ENCODE peak calls at places on chromosome 19, in six cellular contexts. C is transverse colon, F is heart left ventricle, Y is esophagus squamous epithelium, W is tibial nerve, Q is IMR-90. U is an unnamed sample.
A peak's percentile ranks its signal among the peaks of the same experiment; 100 is the strongest.

GRCh38 chr19:47512183-47512947 is 2.5 kb downstream of the NAPA start:
- DNase-seq in Q (peak; percentile 52), Y (no peak), W (no peak), F (no peak), C (peak; percentile 77), U (no peak)

GRCh38 chr19:6414033-6414643 is 10.5 kb downstream of the KHSRP start:
- DNase-seq in C (no peak), W (no peak), Q (no peak), F (no peak), Y (no peak), U (no peak)

GRCh38 chr19:32895384-32895783 is 25.8 kb upstream of the SLC7A9 start:
- DNase-seq in W (no peak), Y (no peak), C (no peak), F (no peak), Q (no peak), U (no peak)

GRCh38 chr19:38247734-38248268 is 8.4 kb downstream of the PPP1R14A start:
- DNase-seq in Y (no peak), F (no peak), C (no peak), W (no peak), Q (no peak), U (no peak)

GRCh38 chr19:16421982-16422381 is 49.8 kb downstream of the EPS15L1 start:
- DNase-seq in C (no peak), W (no peak), F (no peak), Q (no peak), Y (no peak), U (no peak)

GRCh38 chr19:38267780-38268430 is 3.5 kb downstream of the SPINT2 start:
- DNase-seq in F (no peak), W (no peak), Y (no peak), Q (no peak), C (peak; percentile 51), U (no peak)

GRCh38 chr19:50835785-50836542 is 2.6 kb upstream of the KLK15 start:
- DNase-seq in Q (peak; percentile 45), W (peak; percentile 26), Y (no peak), F (peak; percentile 60), C (peak; percentile 89), U (no peak)

GRCh38 chr19:47110521-47111080 is 3.0 kb downstream of the ZC3H4 start:
- DNase-seq in Y (no peak), C (no peak), Q (no peak), F (no peak), W (no peak), U (no peak)

GRCh38 chr19:7355151-7355845 is 6.6 kb downstream of the ARHGEF18 start:
- DNase-seq in Y (no peak), W (no peak), F (no peak), Q (peak; percentile 59), C (peak; percentile 34), U (no peak)

GRCh38 chr19:8209965-8210659 is 942 bp downstream of the CERS4 start:
- DNase-seq in C (no peak), Q (no peak), F (no peak), Y (no peak), W (no peak), U (no peak)

GRCh38 chr19:37654118-37654517 is 1.1 kb downstream of the ZFP30 start:
- DNase-seq in Q (no peak), C (no peak), F (no peak), Y (no peak), W (no peak), U (no peak)

GRCh38 chr19:43735957-43736356 is 18.8 kb downstream of the SMG9 start:
- DNase-seq in W (no peak), Y (no peak), F (no peak), Q (peak; percentile 68), C (no peak), U (no peak)

GRCh38 chr19:18476507-18477041 is 38.6 kb upstream of the ISYNA1 start:
- DNase-seq in Y (no peak), C (no peak), Q (no peak), W (no peak), F (no peak), U (no peak)

GRCh38 chr19:11797491-11797890 is 832 bp upstream of the ZNF491 start:
- DNase-seq in Y (no peak), F (peak; percentile 87), C (peak; percentile 92), Q (peak; percentile 87), W (peak; percentile 60), U (no peak)

GRCh38 chr19:32339988-32340874 is 5.2 kb upstream of the ZNF507 start:
- DNase-seq in Y (no peak), F (peak; percentile 80), C (peak; percentile 65), W (peak; percentile 39), Q (peak; percentile 27), U (no peak)

GRCh38 chr19:655691-656090 is 7.3 kb downstream of the RNF126 start:
- DNase-seq in Y (no peak), W (no peak), F (no peak), Q (no peak), C (no peak), U (no peak)

GRCh38 chr19:34688592-34688991 is 11.1 kb downstream of the ZNF302 start:
- DNase-seq in Q (no peak), W (no peak), F (no peak), Y (no peak), C (no peak), U (no peak)
- H3K9me3 ChIP-seq in Q (peaks cover 15% of the 10 kb centered on the region), W (no peaks in the 10 kb centered on the region), F (peaks cover 41% of the 10 kb centered on the region), Y (peaks cover 55% of the 10 kb centered on the region), C (peaks cover 37% of the 10 kb centered on the region), U (peaks cover 22% of the 10 kb centered on the region)

DNA sequence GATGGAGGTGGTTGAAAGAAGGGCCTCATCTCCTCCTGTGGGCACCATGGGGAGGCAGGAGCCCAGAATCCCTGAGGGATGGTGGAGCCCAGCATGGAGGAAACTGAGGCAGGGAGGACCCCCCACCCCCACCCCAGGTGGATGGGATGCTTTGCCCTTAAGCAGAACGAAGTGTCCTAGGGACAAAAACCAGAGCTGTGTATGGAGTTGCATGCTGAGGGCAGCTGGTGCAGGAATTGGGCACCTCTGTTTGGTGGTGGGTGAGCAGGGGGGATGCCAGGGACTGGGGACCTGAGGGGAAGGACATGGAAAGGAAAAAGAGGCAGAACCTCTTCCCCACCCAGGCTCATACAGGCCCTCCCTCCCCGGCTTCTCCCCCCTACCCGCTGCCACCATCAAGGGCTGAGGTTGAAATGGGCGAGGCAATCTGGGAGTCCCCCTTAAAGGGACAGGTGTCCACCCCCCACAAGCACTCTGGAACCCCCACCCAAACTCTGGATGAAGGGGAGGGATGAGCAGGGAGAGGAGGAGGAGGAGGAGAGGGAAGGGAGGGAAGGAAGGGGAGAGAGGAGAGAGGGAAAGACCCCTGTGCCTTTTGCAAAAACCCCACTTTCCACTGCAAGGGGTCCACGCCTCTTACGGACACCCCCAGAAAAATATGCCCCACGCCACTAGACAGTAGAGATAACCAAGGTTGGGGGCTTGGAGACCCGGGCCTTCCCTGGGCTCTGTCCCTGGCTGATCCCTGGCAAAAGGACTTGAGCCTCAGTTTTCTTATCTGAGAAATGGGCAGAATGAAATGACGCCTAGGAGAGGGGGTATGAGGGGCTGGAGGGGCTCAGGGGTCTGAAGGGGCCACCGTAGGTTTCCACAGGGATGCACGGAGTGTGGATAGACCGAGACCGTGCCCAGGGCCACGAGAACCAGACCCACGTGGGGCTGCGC is 5.9 kb downstream of the ONECUT3 start:
- DNase-seq in C (no peak), Y (no peak), F (no peak), W (no peak), Q (no peak), U (no peak)
- H3K27me3 ChIP-seq in C (peaks cover 98% of the 10 kb centered on the region), Y (peaks cover 100% of the 10 kb centered on the region), F (peaks cover 74% of the 10 kb centered on the region), W (peaks cover 3% of the 10 kb centered on the region), Q (peaks cover 95% of the 10 kb centered on the region), U (peaks cover 19% of the 10 kb centered on the region)

GRCh38 chr19:19504754-19505668 is 10.3 kb downstream of the TSSK6 start:
- DNase-seq in W (no peak), Y (no peak), Q (no peak), C (no peak), F (no peak), U (no peak)

GRCh38 chr19:19508217-19508616 is 7.1 kb downstream of the TSSK6 start:
- DNase-seq in Y (no peak), W (no peak), F (no peak), C (no peak), Q (no peak), U (no peak)

GRCh38 chr19:19505669-19506326 is 9.6 kb downstream of the TSSK6 start:
- DNase-seq in W (no peak), C (no peak), Y (no peak), Q (no peak), F (no peak), U (no peak)

GRCh38 chr19:19507354-19507753 is 8.0 kb downstream of the TSSK6 start:
- DNase-seq in F (no peak), Q (no peak), Y (no peak), C (no peak), W (no peak), U (no peak)

GRCh38 chr19:19506592-19506991 is 8.8 kb downstream of the TSSK6 start:
- DNase-seq in F (no peak), Q (no peak), C (no peak), Y (no peak), W (no peak), U (no peak)
- TF ChIP-seq POLR2A in F (no peak), Q (no peak), C (no peak), Y (no peak), W (no peak), U (no peak)

DNA sequence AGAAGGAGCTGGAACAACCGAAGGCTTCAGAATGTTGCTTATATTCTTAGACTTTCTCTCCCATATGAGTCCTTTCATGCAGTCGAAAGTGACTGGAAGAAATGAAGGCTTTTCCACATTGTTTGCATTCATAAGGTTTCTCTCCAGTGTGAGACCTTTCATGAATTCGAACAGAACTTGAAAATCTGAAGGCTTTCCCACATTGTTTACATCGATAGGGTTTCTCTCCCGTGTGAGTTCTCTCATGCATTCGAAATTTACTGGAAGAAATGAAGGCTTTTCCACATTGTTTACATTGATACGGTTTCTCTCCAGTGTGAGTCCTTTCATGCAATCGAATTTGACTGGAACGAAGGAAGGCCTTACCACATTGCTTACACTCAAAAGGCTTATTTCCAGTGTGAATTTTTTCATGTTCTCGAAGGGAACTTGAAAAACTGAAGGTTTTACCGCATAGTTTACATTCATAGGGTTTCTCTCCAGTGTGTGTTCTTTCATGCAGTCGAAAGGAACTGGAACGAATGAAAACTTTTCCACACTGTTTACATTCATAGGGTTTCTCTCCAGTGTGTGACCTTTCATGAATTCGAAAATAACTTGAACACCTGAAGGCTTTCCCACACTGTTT is 21.5 kb downstream of the ZNF14 start:
- DNase-seq in Y (no peak), C (no peak), Q (no peak), W (no peak), F (no peak), U (no peak)
- H3K9me3 ChIP-seq in Y (peaks cover 100% of the 10 kb centered on the region), C (peaks cover 100% of the 10 kb centered on the region), Q (peaks cover 89% of the 10 kb centered on the region), W (peaks cover 32% of the 10 kb centered on the region), F (peaks cover 100% of the 10 kb centered on the region), U (peaks cover 96% of the 10 kb centered on the region)

DNA sequence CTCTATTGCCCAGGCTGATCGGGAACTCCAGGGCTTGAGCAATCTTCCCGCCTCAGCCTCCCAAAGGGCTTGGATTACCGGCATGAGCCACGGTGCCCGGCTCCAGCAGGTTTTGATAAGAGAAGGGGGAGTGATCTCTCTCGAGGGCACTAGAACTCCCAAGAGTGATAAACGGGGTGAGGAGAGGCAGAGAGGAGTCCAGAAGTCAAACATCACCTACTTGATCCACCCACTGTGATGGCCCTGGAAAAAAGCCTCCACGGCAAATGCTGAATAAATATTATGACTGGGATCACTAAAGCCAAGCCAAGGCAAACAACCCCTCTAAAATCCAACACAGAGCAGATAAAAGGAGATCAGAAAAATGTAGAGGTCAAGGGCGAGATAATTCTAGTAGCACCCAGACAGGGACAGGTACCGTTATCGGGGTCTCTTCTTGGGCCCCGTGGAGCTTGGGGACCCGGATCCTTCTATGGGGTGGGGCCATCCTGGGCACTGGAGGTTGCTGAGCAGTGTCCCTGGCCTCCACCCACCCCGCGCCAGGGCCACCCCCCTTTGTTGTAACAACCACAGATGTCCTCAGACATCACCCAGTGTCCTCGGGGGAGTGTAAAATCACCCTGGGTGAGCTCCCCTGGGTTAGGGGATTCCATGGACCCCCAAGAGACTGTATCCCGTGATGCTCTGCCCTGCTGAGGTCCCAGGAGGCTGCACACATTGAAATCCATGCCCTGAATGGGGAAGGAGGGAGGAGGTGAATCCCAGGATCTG is 3.7 kb upstream of the CREB3L3 start:
- DNase-seq in W (no peak), F (no peak), Y (no peak), Q (no peak), C (peak; percentile 74), U (no peak)
- H3K27me3 ChIP-seq in W (no peaks in the 10 kb centered on the region), F (peaks cover 6% of the 10 kb centered on the region), Y (peaks cover 69% of the 10 kb centered on the region), Q (peaks cover 18% of the 10 kb centered on the region), C (peaks cover 28% of the 10 kb centered on the region), U (no peaks in the 10 kb centered on the region)

U was measured in vagina.